ENCODE peak calls at places on chromosomes 11 and 22, in seven cellular contexts. M is A549, P is H1, F is transverse colon, E is ovary, G is GM12878, A is suprapubic skin. I is an unnamed sample.

GRCh38 chr11:117717485-117718314 is 79.3 kb downstream of the DSCAML1 start:
- DNase-seq in A (no peak), F (peak; percentile 32), P (no peak), G (no peak), E (no peak), M (peak; percentile 51), I (no peak)

GRCh38 chr11:108793611-108794010 is 128.7 kb downstream of the DDX10 start:
- DNase-seq in G (no peak), M (no peak), F (no peak), A (no peak), P (no peak), E (no peak), I (no peak)

GRCh38 chr11:43567396-43567975 is 113.1 kb upstream of the HSD17B12 start:
- DNase-seq in A (no peak), G (no peak), P (no peak), F (no peak), E (no peak), M (peak; percentile 67), I (no peak)

GRCh38 chr22:24424901-24425775 is 2.3 kb upstream of the ADORA2A start:
- DNase-seq in A (no peak), E (no peak), G (no peak), F (no peak), M (no peak), P (no peak), I (no peak)

GRCh38 chr11:107999759-108000455 is 8.8 kb upstream of the CUL5 start:
- DNase-seq in F (no peak), E (no peak), G (peak; percentile 11), P (peak; percentile 59), M (peak; percentile 67), A (no peak), I (no peak)

GRCh38 chr22:29380032-29380781 is 8.2 kb downstream of the AP1B1 start:
- DNase-seq in E (peak; percentile 4), A (no peak), M (no peak), P (no peak), G (no peak), F (no peak), I (no peak)

GRCh38 chr22:46036558-46037408 is 59.8 kb upstream of the WNT7B start:
- DNase-seq in E (peak; percentile 60), F (peak; percentile 59), G (no peak), P (no peak), M (peak; percentile 65), A (peak; percentile 78), I (no peak)

GRCh38 chr11:18696638-18697225 is 1.8 kb upstream of the TMEM86A start:
- DNase-seq in F (no peak), P (no peak), A (no peak), G (no peak), M (no peak), E (no peak), I (no peak)

GRCh38 chr11:121086866-121087265 is 14.2 kb upstream of the TECTA start:
- DNase-seq in E (no peak), F (no peak), M (no peak), P (no peak), A (no peak), G (no peak), I (no peak)

GRCh38 chr22:43183496-43184263 is 3.3 kb downstream of the TTLL12 start:
- DNase-seq in F (no peak), E (no peak), M (no peak), G (no peak), A (no peak), P (no peak), I (no peak)

GRCh38 chr11:90447651-90448050 is 224.8 kb upstream of the CHORDC1 start:
- DNase-seq in A (no peak), E (no peak), P (no peak), F (no peak), M (no peak), G (no peak), I (no peak)

GRCh38 chr11:90446207-90446606 is 223.4 kb upstream of the CHORDC1 start:
- DNase-seq in M (no peak), A (no peak), E (no peak), G (no peak), P (no peak), F (no peak), I (no peak)

GRCh38 chr11:90449643-90450042 is 226.8 kb upstream of the CHORDC1 start:
- DNase-seq in M (no peak), F (no peak), P (no peak), E (no peak), A (no peak), G (no peak), I (no peak)

GRCh38 chr11:90453525-90453924 is 230.7 kb upstream of the CHORDC1 start:
- DNase-seq in E (no peak), F (no peak), M (no peak), A (no peak), G (no peak), P (no peak), I (no peak)

DNA sequence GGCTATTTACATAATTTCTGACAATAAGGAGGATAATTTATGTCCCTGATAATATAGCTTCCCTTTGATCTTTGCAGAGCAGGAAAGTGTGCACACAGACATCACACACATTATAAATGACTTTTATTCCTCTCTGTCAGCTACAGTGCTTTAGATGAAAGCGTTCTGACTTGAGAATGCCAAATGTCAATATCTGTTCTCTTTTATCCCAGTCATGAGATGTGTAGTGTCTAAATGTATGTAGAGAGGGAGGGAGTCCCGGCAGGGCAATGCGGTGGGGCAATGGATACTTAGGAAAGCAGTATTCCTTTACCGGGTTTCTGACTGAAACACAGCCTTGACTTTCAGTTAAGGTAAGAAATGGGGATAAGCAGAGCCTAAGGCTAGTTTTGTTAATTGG is 225.4 kb upstream of the CHORDC1 start:
- DNase-seq in P (no peak), G (no peak), A (no peak), M (no peak), F (no peak), E (no peak), I (no peak)
- TF ChIP-seq EP300 in P (no peak), G (no peak), A (no peak), M (no peak), F (no peak), E (no peak), I (no peak)

GRCh38 chr11:33514079-33514690 is 186.4 kb downstream of the C11orf91 start:
- DNase-seq in G (no peak), A (no peak), P (no peak), E (no peak), M (no peak), F (no peak), I (no peak)
- H3K9me3 ChIP-seq in G (no peaks in the 10 kb centered on the region), A (no peaks in the 10 kb centered on the region), P (no peaks in the 10 kb centered on the region), E (no peaks in the 10 kb centered on the region), M (no peaks in the 10 kb centered on the region), F (no peaks in the 10 kb centered on the region), I (no peaks in the 10 kb centered on the region)

DNA sequence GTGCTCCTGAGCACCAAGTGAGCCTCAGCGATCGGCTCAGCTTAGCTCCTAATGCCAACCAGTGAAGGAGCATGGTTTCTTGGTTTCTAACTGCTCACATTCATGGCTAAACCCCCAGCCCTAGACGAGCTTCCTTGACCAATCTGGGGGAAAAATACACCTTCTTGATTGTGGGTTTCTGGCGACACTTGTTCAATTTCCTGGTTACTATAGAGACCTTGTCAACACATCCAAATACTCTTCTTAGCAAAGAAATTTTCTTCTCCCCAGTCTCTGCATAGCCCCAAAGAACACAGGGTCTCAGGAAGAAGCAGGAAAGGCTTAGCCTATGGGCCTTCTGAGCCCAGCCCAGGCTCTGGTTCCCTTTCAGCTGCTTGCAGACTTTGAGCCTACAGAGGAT is 88.5 kb upstream of the SYT13 start:
- DNase-seq in A (peak; percentile 6), P (no peak), F (no peak), E (no peak), M (no peak), G (no peak), I (no peak)
- TF ChIP-seq EP300 in A (no peak), P (no peak), F (no peak), E (no peak), M (no peak), G (no peak), I (no peak)

DNA sequence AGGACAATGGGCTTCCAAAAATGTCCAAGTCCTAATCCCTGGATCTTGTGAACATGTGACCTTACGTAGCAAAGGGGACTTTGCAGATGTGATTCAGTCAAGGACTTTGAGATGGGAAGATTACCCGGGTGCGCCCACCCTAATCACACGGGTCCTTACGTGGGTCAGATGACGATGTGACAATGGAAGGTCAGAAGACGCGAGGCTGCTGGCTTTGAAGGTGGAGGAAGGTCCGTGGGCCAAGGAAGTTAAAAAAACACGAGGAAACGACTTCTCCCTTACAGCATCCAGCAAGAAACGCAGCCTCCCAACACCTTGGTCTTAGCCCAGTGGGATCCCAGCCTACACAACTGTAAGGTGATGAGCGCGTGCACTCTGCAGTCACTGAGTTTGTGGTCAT is 860.1 kb downstream of the TBC1D22A start:
- DNase-seq in M (no peak), P (no peak), G (no peak), F (no peak), A (peak; percentile 56), E (no peak), I (no peak)
- H3K9me3 ChIP-seq in M (no peaks in the 10 kb centered on the region), P (peaks cover 3% of the 10 kb centered on the region), G (no peaks in the 10 kb centered on the region), F (no peaks in the 10 kb centered on the region), A (no peaks in the 10 kb centered on the region), E (no peaks in the 10 kb centered on the region), I (no peaks in the 10 kb centered on the region)

GRCh38 chr11:60970890-60971289 is 590 bp upstream of the CD6 start:
- DNase-seq in G (no peak), E (no peak), P (no peak), M (no peak), A (no peak), F (no peak), I (no peak)

GRCh38 chr11:60972182-60973030 is 926 bp downstream of the CD6 start:
- DNase-seq in F (no peak), P (no peak), E (no peak), G (no peak), A (no peak), M (no peak), I (no peak)

GRCh38 chr11:60973699-60974098 is 2.2 kb downstream of the CD6 start:
- DNase-seq in P (no peak), M (no peak), E (no peak), G (no peak), F (no peak), A (no peak), I (no peak)

GRCh38 chr11:60970369-60970774 is 1.1 kb upstream of the CD6 start:
- DNase-seq in P (no peak), A (no peak), M (peak; percentile 49), F (peak; percentile 69), G (no peak), E (peak; percentile 54), I (peak; percentile 41)

DNA sequence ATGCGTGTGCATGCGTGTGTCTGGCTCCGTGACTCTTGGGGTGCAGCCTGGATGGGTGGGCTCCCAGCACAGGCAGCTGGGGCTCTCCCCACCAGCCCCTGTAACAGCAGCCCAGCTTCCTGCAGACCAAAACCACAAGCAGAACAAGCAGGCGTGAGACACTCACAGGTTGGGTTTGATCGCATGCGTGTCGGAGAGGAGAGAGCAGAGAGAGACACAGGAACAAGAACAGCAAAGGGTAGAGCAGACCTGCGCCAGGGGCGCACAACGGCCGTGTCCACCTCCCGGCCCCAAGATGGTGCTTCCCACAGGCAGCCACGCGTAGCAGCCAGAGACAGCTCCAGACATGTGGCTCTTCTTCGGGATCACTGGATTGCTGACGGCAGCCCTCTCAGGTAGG is at the start of gene CD6:
- DNase-seq in P (no peak), G (no peak), M (no peak), F (peak; percentile 29), A (no peak), E (no peak), I (no peak)
- TF ChIP-seq EP300 in P (no peak), G (no peak), M (no peak), F (no peak), A (no peak), E (no peak), I (no peak)